ENCODE peak calls at places on chromosomes 3 and 15, in four cellular contexts. M is uterus, C is HepG2, T is left ventricle myocardium inferior. S is an unnamed sample.

GRCh38 chr15:77474987-77475385 is 54.3 kb downstream of the HMG20A start:
- DNase-seq in M (no peak), C (no peak), T (no peak), S (no peak)

GRCh38 chr3:96706517-96706916 is 107.9 kb upstream of the EPHA6 start:
- DNase-seq in M (no peak), C (no peak), T (no peak), S (no peak)

GRCh38 chr3:112415390-112415789 is 82.4 kb downstream of the CD200 start:
- DNase-seq in M (no peak), C (no peak), T (no peak), S (no peak)

GRCh38 chr15:61584410-61584809 is 355.3 kb upstream of the RORA start:
- DNase-seq in M (no peak), C (no peak), T (no peak), S (no peak)

GRCh38 chr3:60669636-60670035 is 581.6 kb downstream of the FHIT start:
- DNase-seq in M (no peak), C (no peak), T (no peak), S (no peak)

GRCh38 chr3:52136513-52136912 is 17.7 kb downstream of the POC1A start:
- DNase-seq in M (peak; percentile 44), C (no peak), T (no peak), S (no peak)

GRCh38 chr3:143685483-143685882 is 162.8 kb downstream of the SLC9A9 start:
- DNase-seq in M (no peak), C (no peak), T (no peak), S (no peak)

GRCh38 chr15:35308802-35309201 is 223.7 kb upstream of the NANOGP8 start:
- DNase-seq in M (peak; percentile 28), C (no peak), T (peak; percentile 19), S (no peak)

GRCh38 chr15:50066202-50066601 is 52.8 kb downstream of the ATP8B4 start:
- DNase-seq in M (no peak), C (no peak), T (no peak), S (no peak)

GRCh38 chr15:80825361-80826030 is 46.3 kb downstream of the CEMIP start:
- DNase-seq in M (no peak), C (no peak), T (no peak), S (no peak)

GRCh38 chr3:65595997-65596300 is 442.8 kb downstream of the MAGI1 start:
- DNase-seq in M (no peak), C (no peak), T (no peak), S (no peak)

GRCh38 chr3:9030034-9030433 is 66.8 kb upstream of the RAD18 start:
- DNase-seq in M (no peak), C (no peak), T (no peak), S (no peak)

GRCh38 chr15:79364571-79365240 is 53.8 kb downstream of the TMED3 start:
- DNase-seq in M (no peak), C (no peak), T (no peak), S (no peak)

GRCh38 chr15:92821491-92822116 is 78.5 kb upstream of the CHD2 start:
- DNase-seq in M (peak; percentile 9), C (no peak), T (no peak), S (no peak)

GRCh38 chr3:31721709-31722108 is 189.0 kb downstream of the STT3B start:
- DNase-seq in M (no peak), C (peak; percentile 62), T (no peak), S (no peak)

GRCh38 chr3:40828741-40829415 is 304.1 kb downstream of the ZNF621 start:
- DNase-seq in M (no peak), C (no peak), T (no peak), S (no peak)

GRCh38 chr3:127037423-127037841 is 54.5 kb downstream of the PLXNA1 start:
- DNase-seq in M (no peak), C (no peak), T (peak; percentile 14), S (peak; percentile 43)

GRCh38 chr3:159632847-159633246 is 355.8 kb upstream of the IL12A start:
- DNase-seq in M (no peak), C (no peak), T (no peak), S (no peak)

GRCh38 chr15:59997070-59997701 is 6.9 kb upstream of the FOXB1 start:
- DNase-seq in M (no peak), C (no peak), T (no peak), S (no peak)

GRCh38 chr15:59925123-59925522 is 79.0 kb upstream of the FOXB1 start:
- DNase-seq in M (no peak), C (no peak), T (no peak), S (no peak)

GRCh38 chr3:48226959-48227358 is 3.7 kb downstream of the CAMP start:
- DNase-seq in M (no peak), C (no peak), T (no peak), S (no peak)

GRCh38 chr15:68818088-68818670 is 2.5 kb downstream of the ANP32A start:
- DNase-seq in M (peak; percentile 62), C (peak; percentile 64), T (peak; percentile 63), S (peak; percentile 77)

GRCh38 chr3:123323781-123324180 is 122.0 kb downstream of the SEC22A start:
- DNase-seq in M (no peak), C (no peak), T (no peak), S (no peak)

GRCh38 chr3:141764946-141765345 is 1.7 kb downstream of the GRK7 start:
- DNase-seq in M (no peak), C (no peak), T (no peak), S (no peak)

GRCh38 chr3:147153830-147154539 is 252.4 kb downstream of the ZIC4 start:
- DNase-seq in M (no peak), C (no peak), T (no peak), S (no peak)

GRCh38 chr3:46895204-46895660 is 17.7 kb downstream of the PTH1R start:
- DNase-seq in M (peak; percentile 76), C (peak; percentile 36), T (peak; percentile 81), S (peak; percentile 94)

GRCh38 chr15:84598250-84598649 is 2.6 kb upstream of the ZSCAN2 start:
- DNase-seq in M (peak; percentile 8), C (no peak), T (no peak), S (no peak)

GRCh38 chr3:46496745-46497555 is 826 bp upstream of the RTP3 start:
- DNase-seq in M (no peak), C (no peak), T (no peak), S (no peak)

GRCh38 chr3:25033407-25034029 is 394.5 kb upstream of the RARB start:
- DNase-seq in M (peak; percentile 24), C (peak; percentile 45), T (peak; percentile 36), S (no peak)

GRCh38 chr3:69231929-69232437 is 109.6 kb upstream of the LMOD3 start:
- DNase-seq in M (no peak), C (no peak), T (no peak), S (no peak)

GRCh38 chr15:63035977-63036376 is 6.6 kb upstream of the TPM1 start:
- DNase-seq in M (no peak), C (no peak), T (no peak), S (no peak)

GRCh38 chr3:108053025-108053424 is 37.8 kb downstream of the CD47 start:
- DNase-seq in M (no peak), C (no peak), T (no peak), S (no peak)

GRCh38 chr3:105533955-105534354 is 167.2 kb downstream of the ALCAM start:
- DNase-seq in M (no peak), C (no peak), T (no peak), S (no peak)

GRCh38 chr3:10377148-10377725 is 56.3 kb upstream of the SEC13 start:
- DNase-seq in M (no peak), C (no peak), T (peak; percentile 50), S (no peak)

GRCh38 chr3:135929670-135930069 is 35.9 kb upstream of the PPP2R3A start:
- DNase-seq in M (peak; percentile 84), C (no peak), T (peak; percentile 40), S (no peak)

GRCh38 chr3:135889417-135889816 is 76.1 kb upstream of the PPP2R3A start:
- DNase-seq in M (no peak), C (no peak), T (no peak), S (no peak)

GRCh38 chr15:21270474-21270873 is 169.8 kb downstream of the POTEB3 start:
- DNase-seq in M (no peak), C (no peak), T (no peak), S (no peak)

GRCh38 chr15:21267231-21267630 is 173.1 kb downstream of the POTEB3 start:
- DNase-seq in M (no peak), C (no peak), T (no peak), S (no peak)

GRCh38 chr15:21267686-21268395 is 172.5 kb downstream of the POTEB3 start:
- DNase-seq in M (no peak), C (no peak), T (no peak), S (no peak)

GRCh38 chr15:21269121-21269520 is 171.2 kb downstream of the POTEB3 start:
- DNase-seq in M (no peak), C (no peak), T (no peak), S (peak; percentile 41)
- H3K9me3 ChIP-seq in M (no peaks in the 10 kb centered on the region), C (no peaks in the 10 kb centered on the region), T (no peaks in the 10 kb centered on the region), S (no peaks in the 10 kb centered on the region)

GRCh38 chr15:31544361-31544760 is 217.7 kb downstream of the KLF13 start:
- DNase-seq in M (no peak), C (no peak), T (no peak), S (no peak)
- H3K27me3 ChIP-seq in M (no peaks in the 10 kb centered on the region), C (no peaks in the 10 kb centered on the region), T (no peaks in the 10 kb centered on the region), S (no peaks in the 10 kb centered on the region)

GRCh38 chr3:30658328-30659052 is 52.1 kb downstream of the TGFBR2 start:
- DNase-seq in M (no peak), C (peak; percentile 32), T (no peak), S (no peak)
- H3K4me1 ChIP-seq in M (peaks cover 12% of the 10 kb centered on the region), C (peaks cover 74% of the 10 kb centered on the region), T (peaks cover 100% of the 10 kb centered on the region), S (peaks cover 20% of the 10 kb centered on the region)

GRCh38 chr15:66251065-66251789 is 2.3 kb downstream of the MEGF11 start:
- DNase-seq in M (no peak), C (no peak), T (no peak), S (no peak)

GRCh38 chr15:66241886-66242285 is 11.7 kb downstream of the MEGF11 start:
- DNase-seq in M (no peak), C (no peak), T (no peak), S (no peak)

GRCh38 chr15:66249623-66250174 is 3.9 kb downstream of the MEGF11 start:
- DNase-seq in M (no peak), C (no peak), T (no peak), S (no peak)

GRCh38 chr15:66251790-66252355 is 1.7 kb downstream of the MEGF11 start:
- DNase-seq in M (no peak), C (no peak), T (no peak), S (no peak)

DNA sequence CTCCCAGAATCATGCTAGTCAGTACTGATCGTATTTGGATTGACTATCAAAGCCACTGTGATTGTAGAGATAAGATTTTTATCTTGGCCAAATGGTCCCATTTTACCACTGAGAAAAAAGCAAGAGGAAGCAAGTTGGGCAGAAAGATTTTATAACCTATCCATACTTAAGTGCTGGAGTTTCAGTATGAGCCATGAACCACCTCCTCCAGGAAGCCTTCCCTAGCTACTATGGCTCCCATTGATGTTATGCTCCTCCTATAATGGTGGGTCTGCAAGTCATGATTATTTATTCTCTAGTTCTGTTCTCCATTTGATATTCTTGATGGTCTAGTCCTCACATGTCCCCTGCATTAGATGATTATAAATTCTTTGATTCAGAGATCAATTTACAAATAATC is 6.6 kb downstream of the MEGF11 start:
- DNase-seq in M (no peak), C (no peak), T (no peak), S (no peak)
- H3K9me3 ChIP-seq in M (no peaks in the 10 kb centered on the region), C (no peaks in the 10 kb centered on the region), T (no peaks in the 10 kb centered on the region), S (no peaks in the 10 kb centered on the region)

S was measured in aorta.